ENCODE peak calls at places on chromosomes 12 and 14, in ten cellular contexts. One of them, this sample, is unnamed.

GRCh38 chr12:132344181-132344580 is 14.8 kb upstream of the GALNT9 start:
- DNase-seq in HepG2: no peak
- DNase-seq in breast epithelium: no peak
- DNase-seq in HCT116: no peak
- DNase-seq in GM23338: no peak
- DNase-seq in stomach: no peak
- DNase-seq in GM12891: no peak
- DNase-seq in Panc1: no peak
- DNase-seq in HL-60: no peak
- DNase-seq in spleen: no peak
- DNase-seq in this sample: no peak

GRCh38 chr14:79730911-79731310 is 480.4 kb downstream of the DIO2 start:
- DNase-seq in HepG2: no peak
- DNase-seq in breast epithelium: no peak
- DNase-seq in HCT116: no peak
- DNase-seq in GM23338: no peak
- DNase-seq in stomach: no peak
- DNase-seq in GM12891: no peak
- DNase-seq in Panc1: no peak
- DNase-seq in HL-60: no peak
- DNase-seq in spleen: no peak
- DNase-seq in this sample: no peak

GRCh38 chr14:59905193-59905592 is 14.8 kb upstream of the LRRC9 start:
- DNase-seq in HepG2: no peak
- DNase-seq in breast epithelium: no peak
- DNase-seq in HCT116: no peak
- DNase-seq in GM23338: no peak
- DNase-seq in stomach: no peak
- DNase-seq in GM12891: no peak
- DNase-seq in Panc1: no peak
- DNase-seq in HL-60: no peak
- DNase-seq in spleen: no peak
- DNase-seq in this sample: no peak

GRCh38 chr12:102484017-102484731 is 3.8 kb upstream of the IGF1 start:
- DNase-seq in HepG2: peak; percentile 26
- DNase-seq in breast epithelium: no peak
- DNase-seq in HCT116: peak; percentile 34
- DNase-seq in GM23338: peak; percentile 70
- DNase-seq in stomach: peak; percentile 52
- DNase-seq in GM12891: no peak
- DNase-seq in Panc1: peak; percentile 18
- DNase-seq in HL-60: peak; percentile 18
- DNase-seq in spleen: no peak
- DNase-seq in this sample: peak; percentile 45

GRCh38 chr12:54262403-54262925 is 17.5 kb downstream of the CBX5 start:
- DNase-seq in HepG2: no peak
- DNase-seq in breast epithelium: no peak
- DNase-seq in HCT116: no peak
- DNase-seq in GM23338: peak; percentile 26
- DNase-seq in stomach: no peak
- DNase-seq in GM12891: no peak
- DNase-seq in Panc1: no peak
- DNase-seq in HL-60: no peak
- DNase-seq in spleen: no peak
- DNase-seq in this sample: no peak

GRCh38 chr12:107593713-107594381 is 91.8 kb upstream of the PWP1 start:
- DNase-seq in HepG2: no peak
- DNase-seq in breast epithelium: no peak
- DNase-seq in HCT116: no peak
- DNase-seq in GM23338: peak; percentile 45
- DNase-seq in stomach: no peak
- DNase-seq in GM12891: no peak
- DNase-seq in Panc1: no peak
- DNase-seq in HL-60: peak; percentile 12
- DNase-seq in spleen: no peak
- DNase-seq in this sample: no peak

GRCh38 chr12:14260011-14260993 is 105.2 kb upstream of the ATF7IP start:
- DNase-seq in HepG2: peak; percentile 56
- DNase-seq in breast epithelium: peak; percentile 92
- DNase-seq in HCT116: peak; percentile 47
- DNase-seq in GM23338: peak; percentile 98
- DNase-seq in stomach: peak; percentile 89
- DNase-seq in GM12891: no peak
- DNase-seq in Panc1: no peak
- DNase-seq in HL-60: peak; percentile 25
- DNase-seq in spleen: peak; percentile 90
- DNase-seq in this sample: no peak

GRCh38 chr14:96016761-96017160 is 22.4 kb upstream of the C14orf132 start:
- DNase-seq in HepG2: no peak
- DNase-seq in breast epithelium: no peak
- DNase-seq in HCT116: no peak
- DNase-seq in GM23338: no peak
- DNase-seq in stomach: no peak
- DNase-seq in GM12891: no peak
- DNase-seq in Panc1: no peak
- DNase-seq in HL-60: no peak
- DNase-seq in spleen: no peak
- DNase-seq in this sample: no peak

GRCh38 chr14:67285876-67286452 is 44.7 kb downstream of the PALS1 start:
- DNase-seq in HepG2: peak; percentile 25
- DNase-seq in breast epithelium: no peak
- DNase-seq in HCT116: peak; percentile 39
- DNase-seq in GM23338: peak; percentile 82
- DNase-seq in stomach: no peak
- DNase-seq in GM12891: no peak
- DNase-seq in Panc1: no peak
- DNase-seq in HL-60: no peak
- DNase-seq in spleen: no peak
- DNase-seq in this sample: peak; percentile 29

GRCh38 chr12:6884539-6884938 is 11.4 kb upstream of the SPSB2 start:
- DNase-seq in HepG2: no peak
- DNase-seq in breast epithelium: no peak
- DNase-seq in HCT116: no peak
- DNase-seq in GM23338: peak; percentile 40
- DNase-seq in stomach: no peak
- DNase-seq in GM12891: no peak
- DNase-seq in Panc1: no peak
- DNase-seq in HL-60: no peak
- DNase-seq in spleen: no peak
- DNase-seq in this sample: no peak

GRCh38 chr14:57847096-57847495 is 18.8 kb downstream of the SLC35F4 start:
- DNase-seq in HepG2: no peak
- DNase-seq in breast epithelium: no peak
- DNase-seq in HCT116: no peak
- DNase-seq in GM23338: no peak
- DNase-seq in stomach: no peak
- DNase-seq in GM12891: no peak
- DNase-seq in Panc1: no peak
- DNase-seq in HL-60: no peak
- DNase-seq in spleen: no peak
- DNase-seq in this sample: no peak

GRCh38 chr14:68961781-68962584 is 17.1 kb downstream of the ACTN1 start:
- DNase-seq in HepG2: no peak
- DNase-seq in breast epithelium: no peak
- DNase-seq in HCT116: no peak
- DNase-seq in GM23338: peak; percentile 84
- DNase-seq in stomach: no peak
- DNase-seq in GM12891: no peak
- DNase-seq in Panc1: no peak
- DNase-seq in HL-60: no peak
- DNase-seq in spleen: peak; percentile 61
- DNase-seq in this sample: peak; percentile 60

GRCh38 chr14:105470812-105471771 is 3.5 kb upstream of the CRIP2 start:
- DNase-seq in HepG2: no peak
- DNase-seq in breast epithelium: no peak
- DNase-seq in HCT116: no peak
- DNase-seq in GM23338: peak; percentile 72
- DNase-seq in stomach: no peak
- DNase-seq in GM12891: no peak
- DNase-seq in Panc1: no peak
- DNase-seq in HL-60: no peak
- DNase-seq in spleen: no peak
- DNase-seq in this sample: peak; percentile 83

GRCh38 chr14:97948841-97949240 is 1151.7 kb downstream of the VRK1 start:
- DNase-seq in HepG2: no peak
- DNase-seq in breast epithelium: no peak
- DNase-seq in HCT116: no peak
- DNase-seq in GM23338: no peak
- DNase-seq in stomach: no peak
- DNase-seq in GM12891: no peak
- DNase-seq in Panc1: no peak
- DNase-seq in HL-60: no peak
- DNase-seq in spleen: no peak
- DNase-seq in this sample: no peak
- TF ChIP-seq POLR2AphosphoS5 in HepG2: no peak
- TF ChIP-seq POLR2AphosphoS5 in breast epithelium: no peak
- TF ChIP-seq POLR2AphosphoS5 in HCT116: no peak
- TF ChIP-seq POLR2AphosphoS5 in GM23338: no peak
- TF ChIP-seq POLR2AphosphoS5 in stomach: no peak
- TF ChIP-seq POLR2AphosphoS5 in GM12891: no peak
- TF ChIP-seq POLR2AphosphoS5 in Panc1: no peak
- TF ChIP-seq POLR2AphosphoS5 in HL-60: no peak
- TF ChIP-seq POLR2AphosphoS5 in spleen: no peak
- TF ChIP-seq POLR2AphosphoS5 in this sample: no peak

DNA sequence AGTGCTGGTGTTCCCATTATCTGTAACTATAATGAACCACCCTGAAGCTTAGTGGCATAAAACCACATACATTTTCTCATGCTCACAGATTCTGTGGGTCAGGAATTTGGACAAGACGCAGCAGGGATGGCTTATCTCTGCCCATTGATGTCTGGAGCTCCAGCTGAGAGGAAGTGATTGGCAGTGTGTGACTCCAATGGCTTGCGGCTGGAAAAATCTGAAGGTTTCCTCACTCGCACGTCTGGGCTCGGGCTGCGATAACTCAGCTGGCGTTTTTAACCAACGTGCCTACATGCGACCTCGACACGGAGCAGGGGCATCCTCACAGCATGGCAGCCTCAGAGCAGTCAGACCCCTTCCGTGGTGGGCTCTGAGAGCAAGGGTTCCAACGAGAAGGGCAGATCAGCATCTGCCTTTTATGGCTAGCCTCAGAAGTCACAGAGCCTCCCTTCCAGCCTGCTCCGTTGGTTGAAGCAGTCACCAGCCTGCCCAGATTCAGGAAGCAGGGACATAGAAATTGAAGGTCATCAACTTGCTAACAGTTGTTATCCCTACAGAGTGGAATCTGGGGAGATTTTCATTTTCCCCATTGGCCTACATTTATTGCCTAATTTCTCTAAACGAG is 143.3 kb upstream of the BCL2L14 start:
- DNase-seq in HepG2: no peak
- DNase-seq in breast epithelium: no peak
- DNase-seq in HCT116: no peak
- DNase-seq in GM23338: peak; percentile 11
- DNase-seq in stomach: no peak
- DNase-seq in GM12891: no peak
- DNase-seq in Panc1: no peak
- DNase-seq in HL-60: no peak
- DNase-seq in spleen: no peak
- DNase-seq in this sample: no peak
- TF ChIP-seq POLR2AphosphoS5 in HepG2: no peak
- TF ChIP-seq POLR2AphosphoS5 in breast epithelium: no peak
- TF ChIP-seq POLR2AphosphoS5 in HCT116: no peak
- TF ChIP-seq POLR2AphosphoS5 in GM23338: no peak
- TF ChIP-seq POLR2AphosphoS5 in stomach: no peak
- TF ChIP-seq POLR2AphosphoS5 in GM12891: no peak
- TF ChIP-seq POLR2AphosphoS5 in Panc1: no peak
- TF ChIP-seq POLR2AphosphoS5 in HL-60: no peak
- TF ChIP-seq POLR2AphosphoS5 in spleen: peak; percentile 26
- TF ChIP-seq POLR2AphosphoS5 in this sample: no peak

DNA sequence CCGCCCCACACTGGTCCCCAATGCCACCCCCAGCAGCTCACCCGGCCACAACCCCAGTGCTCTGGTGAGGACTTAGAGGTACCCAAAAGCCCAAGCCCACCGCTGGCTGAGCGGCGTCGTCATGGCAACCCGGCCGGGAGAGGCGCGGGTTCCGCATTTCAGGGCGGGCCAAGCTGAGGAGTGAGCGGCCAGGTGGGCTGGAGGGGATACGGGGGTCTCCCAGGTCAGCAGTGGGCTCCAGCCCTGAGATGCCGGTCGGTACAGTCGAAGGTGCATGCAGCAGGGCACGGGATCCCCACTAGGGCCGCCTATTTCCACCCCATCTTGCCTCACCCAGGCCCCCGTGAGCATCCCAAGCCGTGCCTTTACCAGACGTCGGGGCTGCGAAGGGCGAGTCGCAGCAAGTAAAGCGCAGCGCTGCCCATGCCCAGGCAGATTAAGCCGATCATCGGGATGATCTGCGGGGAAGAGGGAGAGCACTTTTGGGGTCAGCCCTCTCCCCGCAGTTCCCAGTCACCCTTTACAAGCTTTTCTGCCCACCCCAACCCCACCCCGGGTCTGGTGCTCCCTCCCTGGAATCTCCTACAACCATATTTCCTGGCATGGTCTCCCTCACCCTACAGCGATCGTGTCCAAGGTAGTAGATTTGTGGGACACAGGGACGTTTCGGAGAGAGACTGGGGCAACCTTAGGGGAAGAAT is 6.9 kb downstream of the SHMT2 start:
- DNase-seq in HepG2: no peak
- DNase-seq in breast epithelium: no peak
- DNase-seq in HCT116: no peak
- DNase-seq in GM23338: peak; percentile 88
- DNase-seq in stomach: no peak
- DNase-seq in GM12891: no peak
- DNase-seq in Panc1: no peak
- DNase-seq in HL-60: no peak
- DNase-seq in spleen: peak; percentile 84
- DNase-seq in this sample: no peak
- TF ChIP-seq POLR2AphosphoS5 in HepG2: no peak
- TF ChIP-seq POLR2AphosphoS5 in breast epithelium: no peak
- TF ChIP-seq POLR2AphosphoS5 in HCT116: peak; percentile 21
- TF ChIP-seq POLR2AphosphoS5 in GM23338: peak; percentile 72
- TF ChIP-seq POLR2AphosphoS5 in stomach: no peak
- TF ChIP-seq POLR2AphosphoS5 in GM12891: no peak
- TF ChIP-seq POLR2AphosphoS5 in Panc1: no peak
- TF ChIP-seq POLR2AphosphoS5 in HL-60: peak; percentile 24
- TF ChIP-seq POLR2AphosphoS5 in spleen: no peak
- TF ChIP-seq POLR2AphosphoS5 in this sample: no peak

DNA sequence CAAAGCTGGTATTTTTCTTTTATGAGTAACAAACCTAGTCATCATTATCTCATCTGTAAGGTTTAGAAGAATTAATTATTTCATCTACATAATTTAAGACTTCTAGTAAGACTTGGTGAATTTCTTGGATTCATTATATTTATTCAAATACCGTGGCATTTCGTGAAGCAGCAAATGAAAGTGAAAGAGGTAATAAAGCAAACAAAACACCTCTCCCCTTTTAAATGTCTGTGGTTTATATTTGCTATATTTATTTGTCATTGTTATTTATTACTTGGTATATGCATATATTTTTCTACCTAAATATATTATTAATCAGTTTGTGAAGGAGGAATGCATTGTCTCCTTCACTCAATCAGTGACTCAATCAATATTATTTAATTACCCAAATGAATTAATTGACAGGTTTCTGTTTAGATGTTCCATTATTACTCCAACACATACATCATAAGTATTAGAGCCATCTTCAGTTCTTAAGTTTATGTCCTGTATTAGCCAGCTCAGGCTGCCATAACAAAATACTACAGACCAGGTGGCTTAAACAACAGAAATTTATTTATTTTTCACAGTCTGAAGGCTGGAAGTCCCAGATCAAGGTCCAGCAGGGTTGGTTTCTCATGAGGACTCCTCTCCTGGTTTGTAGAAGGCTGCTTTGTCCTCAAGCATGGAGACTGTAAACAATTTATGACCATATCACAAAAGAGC is 6.6 kb downstream of the CFAP54 start:
- DNase-seq in HepG2: no peak
- DNase-seq in breast epithelium: no peak
- DNase-seq in HCT116: no peak
- DNase-seq in GM23338: no peak
- DNase-seq in stomach: no peak
- DNase-seq in GM12891: no peak
- DNase-seq in Panc1: no peak
- DNase-seq in HL-60: no peak
- DNase-seq in spleen: no peak
- DNase-seq in this sample: no peak
- TF ChIP-seq POLR2AphosphoS5 in HepG2: no peak
- TF ChIP-seq POLR2AphosphoS5 in breast epithelium: no peak
- TF ChIP-seq POLR2AphosphoS5 in HCT116: no peak
- TF ChIP-seq POLR2AphosphoS5 in GM23338: no peak
- TF ChIP-seq POLR2AphosphoS5 in stomach: no peak
- TF ChIP-seq POLR2AphosphoS5 in GM12891: no peak
- TF ChIP-seq POLR2AphosphoS5 in Panc1: no peak
- TF ChIP-seq POLR2AphosphoS5 in HL-60: no peak
- TF ChIP-seq POLR2AphosphoS5 in spleen: no peak
- TF ChIP-seq POLR2AphosphoS5 in this sample: no peak